ENCODE peak calls at places on chromosome 17, in four cellular contexts. B is epithelial cell of esophagus, O is gastrocnemius medialis, Q is RWPE1. I is an unnamed sample.

GRCh38 chr17:22128723-22129122 is 436.4 kb downstream of the KCNJ18 start:
- DNase-seq in B (no peak), O (no peak), Q (no peak), I (no peak)

GRCh38 chr17:29376667-29377268 is 13.4 kb upstream of the TAOK1 start:
- DNase-seq in B (peak), O (no peak), Q (peak), I (no peak)

GRCh38 chr17:75552847-75553552 is 27.5 kb downstream of the LLGL2 start:
- DNase-seq in B (no peak), O (no peak), Q (no peak), I (no peak)

GRCh38 chr17:20926532-20926931 is 116.3 kb downstream of the USP22 start:
- DNase-seq in B (no peak), O (no peak), Q (no peak), I (no peak)

GRCh38 chr17:80962356-80963329 is 29.0 kb upstream of the CHMP6 start:
- DNase-seq in B (no peak), O (no peak), Q (no peak), I (no peak)

GRCh38 chr17:46013502-46014165 is 14.6 kb downstream of the STH start:
- DNase-seq in B (peak), O (no peak), Q (no peak), I (no peak)

GRCh38 chr17:82648761-82649474 is 674 bp upstream of the WDR45B start:
- DNase-seq in B (no peak), O (peak), Q (peak), I (peak)

GRCh38 chr17:32206816-32207215 is 58.8 kb upstream of the RHBDL3 start:
- DNase-seq in B (no peak), O (no peak), Q (no peak), I (no peak)

GRCh38 chr17:6574689-6575595 is 18.6 kb upstream of the PITPNM3 start:
- DNase-seq in B (peak), O (no peak), Q (peak), I (peak)

GRCh38 chr17:65742433-65743312 is 181.2 kb upstream of the AXIN2 start:
- DNase-seq in B (peak), O (no peak), Q (peak), I (no peak)

GRCh38 chr17:74052993-74053744 is 150.3 kb upstream of the RPL38 start:
- DNase-seq in B (no peak), O (no peak), Q (no peak), I (no peak)

GRCh38 chr17:82107341-82107860 is 9.4 kb upstream of the FASN start:
- DNase-seq in B (peak), O (peak), Q (no peak), I (no peak)

GRCh38 chr17:76726766-76727718 is at the start of gene METTL23:
- DNase-seq in B (peak), O (peak), Q (peak), I (peak)

GRCh38 chr17:65544658-65545057 is 16.8 kb downstream of the AXIN2 start:
- DNase-seq in B (no peak), O (no peak), Q (no peak), I (no peak)

GRCh38 chr17:2370211-2370589 is 30.7 kb downstream of the MNT start:
- DNase-seq in B (no peak), O (no peak), Q (no peak), I (no peak)

GRCh38 chr17:40666366-40666765 is 1.4 kb upstream of the KRT222 start:
- DNase-seq in B (no peak), O (no peak), Q (no peak), I (no peak)

GRCh38 chr17:31807846-31808245 is 51.2 kb downstream of the COPRS start:
- DNase-seq in B (no peak), O (no peak), Q (no peak), I (no peak)

GRCh38 chr17:47726796-47727703 is 6.0 kb upstream of the TBX21 start:
- DNase-seq in B (no peak), O (no peak), Q (no peak), I (no peak)

GRCh38 chr17:73272906-73273218 is 11.2 kb upstream of the CPSF4L start:
- DNase-seq in B (no peak), O (no peak), Q (no peak), I (no peak)

GRCh38 chr17:44909681-44910144 is 5.6 kb downstream of the GFAP start:
- DNase-seq in B (peak), O (peak), Q (peak), I (no peak)

GRCh38 chr17:31508310-31509094 is 117.0 kb downstream of the RAB11FIP4 start:
- DNase-seq in B (no peak), O (no peak), Q (no peak), I (peak)

GRCh38 chr17:22145605-22146178 is 453.4 kb downstream of the KCNJ18 start:
- DNase-seq in B (no peak), O (no peak), Q (no peak), I (no peak)

GRCh38 chr17:67659028-67659427 is 58.7 kb upstream of the NOL11 start:
- DNase-seq in B (no peak), O (no peak), Q (no peak), I (no peak)

GRCh38 chr17:19316756-19317358 is 45.7 kb downstream of the B9D1 start:
- DNase-seq in B (no peak), O (no peak), Q (no peak), I (no peak)

GRCh38 chr17:47423406-47424295 is 99.9 kb downstream of the EFCAB13 start:
- DNase-seq in B (peak), O (no peak), Q (peak), I (peak)

GRCh38 chr17:57284984-57285646 is 28.8 kb downstream of the MSI2 start:
- DNase-seq in B (no peak), O (no peak), Q (no peak), I (peak)

GRCh38 chr17:83200231-83200699 is 120.9 kb downstream of the METRNL start:
- DNase-seq in B (no peak), O (peak), Q (no peak), I (peak)

GRCh38 chr17:29615048-29615385 is 7.7 kb downstream of the CORO6 start:
- DNase-seq in B (peak), O (peak), Q (no peak), I (peak)

GRCh38 chr17:69810326-69811035 is 264.5 kb upstream of the KCNJ16 start:
- DNase-seq in B (peak), O (no peak), Q (no peak), I (no peak)

GRCh38 chr17:8994319-8994718 is 27.0 kb upstream of the NTN1 start:
- DNase-seq in B (peak), O (no peak), Q (no peak), I (peak)

GRCh38 chr17:6361733-6362132 is 73.2 kb downstream of the AIPL1 start:
- DNase-seq in B (no peak), O (no peak), Q (peak), I (peak)

GRCh38 chr17:13513039-13513405 is 88.7 kb downstream of the HS3ST3A1 start:
- DNase-seq in B (no peak), O (no peak), Q (no peak), I (no peak)

GRCh38 chr17:40554646-40555295 is 10.5 kb downstream of the CCR7 start:
- DNase-seq in B (no peak), O (no peak), Q (no peak), I (peak)

GRCh38 chr17:67441052-67441738 is 64.1 kb downstream of the PITPNC1 start:
- DNase-seq in B (peak), O (no peak), Q (peak), I (peak)

GRCh38 chr17:82820278-82821251 is 19.3 kb downstream of the ZNF750 start:
- DNase-seq in B (no peak), O (no peak), Q (no peak), I (no peak)

GRCh38 chr17:12974319-12974661 is 43.5 kb downstream of the ELAC2 start:
- DNase-seq in B (no peak), O (no peak), Q (no peak), I (no peak)

GRCh38 chr17:4711671-4712111 is 1.3 kb downstream of the ARRB2 start:
- DNase-seq in B (no peak), O (peak), Q (no peak), I (no peak)

GRCh38 chr17:4708436-4708835 is 2.0 kb upstream of the ARRB2 start:
- DNase-seq in B (no peak), O (no peak), Q (no peak), I (no peak)

GRCh38 chr17:4710693-4711634 is 532 bp downstream of the ARRB2 start:
- DNase-seq in B (no peak), O (no peak), Q (no peak), I (no peak)

GRCh38 chr17:4712526-4712925 is 2.1 kb downstream of the ARRB2 start:
- DNase-seq in B (peak), O (no peak), Q (no peak), I (no peak)

GRCh38 chr17:4709794-4710692 is at the start of gene ARRB2:
- DNase-seq in B (peak), O (peak), Q (peak), I (peak)
- TF ChIP-seq CTCF in B (peak), O (peak), Q (peak), I (peak)

GRCh38 chr17:37699285-37699973 is 45.4 kb downstream of the HNF1B start:
- DNase-seq in B (no peak), O (no peak), Q (no peak), I (no peak)
- TF ChIP-seq CTCF in B (no peak), O (no peak), Q (no peak), I (no peak)

GRCh38 chr17:64354824-64355535 is 35.7 kb downstream of the PECAM1 start:
- DNase-seq in B (no peak), O (no peak), Q (no peak), I (no peak)

GRCh38 chr17:64357191-64357981 is 33.3 kb downstream of the PECAM1 start:
- DNase-seq in B (peak), O (peak), Q (peak), I (no peak)

GRCh38 chr17:64356304-64356686 is 34.4 kb downstream of the PECAM1 start:
- DNase-seq in B (no peak), O (no peak), Q (no peak), I (no peak)

GRCh38 chr17:64355536-64356303 is 34.9 kb downstream of the PECAM1 start:
- DNase-seq in B (no peak), O (peak), Q (no peak), I (no peak)

GRCh38 chr17:64354396-64354795 is 36.3 kb downstream of the PECAM1 start:
- DNase-seq in B (no peak), O (no peak), Q (no peak), I (no peak)
- TF ChIP-seq CTCF in B (no peak), O (no peak), Q (no peak), I (no peak)

GRCh38 chr17:33687831-33688230 is 394.7 kb upstream of the ASIC2 start:
- DNase-seq in B (no peak), O (no peak), Q (no peak), I (no peak)

GRCh38 chr17:33682622-33683021 is 389.5 kb upstream of the ASIC2 start:
- DNase-seq in B (no peak), O (no peak), Q (no peak), I (no peak)

GRCh38 chr17:33688771-33689170 is 395.7 kb upstream of the ASIC2 start:
- DNase-seq in B (no peak), O (no peak), Q (no peak), I (no peak)

GRCh38 chr17:33684714-33685113 is 391.6 kb upstream of the ASIC2 start:
- DNase-seq in B (no peak), O (no peak), Q (no peak), I (no peak)

DNA sequence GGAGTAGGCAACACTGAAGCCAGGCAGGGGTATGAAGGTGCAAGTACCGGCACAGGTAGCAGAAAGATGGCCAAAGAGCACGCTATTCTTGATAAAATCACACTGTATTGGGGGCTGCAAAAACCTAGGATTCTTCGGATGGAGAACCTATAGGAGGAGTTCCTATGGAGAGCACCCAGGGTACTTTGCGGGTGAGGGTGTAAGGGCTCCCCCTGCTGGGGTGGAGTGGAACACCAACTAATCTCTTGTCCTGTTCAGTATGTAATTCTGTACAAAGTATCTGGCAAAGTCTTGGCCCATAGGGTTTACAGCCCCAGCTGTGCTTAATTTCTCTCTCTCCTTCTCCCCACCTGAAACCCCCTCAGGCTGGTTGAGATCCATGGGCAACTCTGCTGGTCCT is 393.1 kb upstream of the ASIC2 start:
- DNase-seq in B (no peak), O (no peak), Q (peak), I (peak)
- TF ChIP-seq CTCF in B (peak), O (no peak), Q (no peak), I (peak)

GRCh38 chr17:59490259-59490658 is 75.2 kb upstream of the DHX40 start:
- DNase-seq in B (no peak), O (peak), Q (no peak), I (no peak)

GRCh38 chr17:59494757-59495368 is 70.5 kb upstream of the DHX40 start:
- DNase-seq in B (no peak), O (no peak), Q (no peak), I (no peak)

GRCh38 chr17:59491353-59492090 is 73.9 kb upstream of the DHX40 start:
- DNase-seq in B (no peak), O (no peak), Q (no peak), I (no peak)

GRCh38 chr17:59493867-59494266 is 71.5 kb upstream of the DHX40 start:
- DNase-seq in B (no peak), O (no peak), Q (no peak), I (no peak)

GRCh38 chr17:59492091-59492451 is 73.3 kb upstream of the DHX40 start:
- DNase-seq in B (peak), O (no peak), Q (no peak), I (no peak)
- TF ChIP-seq CTCF in B (no peak), O (no peak), Q (no peak), I (no peak)

DNA sequence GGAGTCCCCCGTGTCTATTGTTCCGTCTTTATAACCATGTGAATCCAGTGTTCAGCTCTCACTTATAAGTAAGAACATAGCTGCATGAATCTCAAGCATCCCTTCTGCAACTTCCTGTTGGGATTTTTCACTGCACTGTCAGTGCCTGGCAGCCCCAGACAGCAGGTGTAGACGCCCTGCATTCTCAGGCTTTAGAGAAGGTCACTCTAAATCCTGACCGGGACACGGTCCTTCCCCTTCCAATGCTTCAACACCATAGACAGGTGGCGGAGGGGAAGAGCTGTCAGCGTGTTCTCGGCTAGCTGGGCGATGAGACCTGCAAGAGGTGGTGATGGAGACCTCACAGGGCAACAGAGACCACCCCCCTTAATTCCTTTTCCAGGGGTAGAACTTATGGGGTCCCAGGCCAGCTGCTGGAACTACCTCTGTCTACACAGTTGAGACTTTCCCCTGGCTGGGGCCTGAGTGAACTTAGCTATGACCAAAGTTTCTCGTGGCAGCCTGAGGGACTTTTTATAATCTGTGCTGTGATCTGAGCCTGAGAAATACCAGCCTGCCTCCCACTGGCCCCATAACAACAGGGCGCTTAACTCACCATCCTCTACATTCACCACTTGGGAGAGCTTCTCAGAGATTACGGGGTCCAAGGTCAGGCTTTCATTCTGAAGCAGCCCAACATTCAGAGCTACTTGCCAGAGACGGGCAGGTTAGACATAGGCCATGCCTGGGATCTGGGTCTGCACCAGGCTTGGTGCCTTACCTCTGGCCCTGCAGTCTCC is 143.2 kb upstream of the TNRC6C start:
- DNase-seq in B (no peak), O (peak), Q (no peak), I (no peak)
- TF ChIP-seq CTCF in B (no peak), O (no peak), Q (no peak), I (no peak)

DNA sequence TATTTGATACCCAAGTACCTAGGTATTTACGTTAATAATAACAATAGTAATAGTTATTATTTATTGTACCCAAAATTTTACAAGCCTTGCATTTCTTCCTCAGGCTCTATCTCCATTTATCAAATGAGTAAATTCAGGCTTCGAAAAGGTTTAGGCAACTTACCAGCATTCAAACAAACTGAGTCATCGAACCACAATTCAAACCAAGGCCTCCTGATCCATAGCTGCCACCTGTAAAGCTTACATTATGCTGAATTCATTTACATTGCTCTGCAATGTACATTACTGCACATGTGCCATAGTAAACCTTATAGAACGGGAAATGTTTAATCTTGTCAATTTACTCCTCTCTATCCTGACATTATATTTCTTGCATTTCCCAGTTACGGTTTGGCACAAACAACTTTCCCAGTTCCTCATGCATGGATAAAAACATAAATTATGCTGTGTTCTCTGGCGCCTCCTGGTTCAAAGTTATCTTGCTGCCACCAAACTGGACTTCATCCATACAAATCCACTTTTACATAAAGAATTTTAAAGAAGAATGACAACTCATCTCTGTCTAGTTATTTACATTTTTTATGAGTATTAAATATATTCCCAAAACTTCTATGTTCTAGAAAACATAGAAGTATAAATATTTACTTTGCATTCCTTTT is 360.6 kb upstream of the SOX9 start:
- DNase-seq in B (peak), O (no peak), Q (peak), I (no peak)
- TF ChIP-seq CTCF in B (peak), O (no peak), Q (no peak), I (no peak)

DNA sequence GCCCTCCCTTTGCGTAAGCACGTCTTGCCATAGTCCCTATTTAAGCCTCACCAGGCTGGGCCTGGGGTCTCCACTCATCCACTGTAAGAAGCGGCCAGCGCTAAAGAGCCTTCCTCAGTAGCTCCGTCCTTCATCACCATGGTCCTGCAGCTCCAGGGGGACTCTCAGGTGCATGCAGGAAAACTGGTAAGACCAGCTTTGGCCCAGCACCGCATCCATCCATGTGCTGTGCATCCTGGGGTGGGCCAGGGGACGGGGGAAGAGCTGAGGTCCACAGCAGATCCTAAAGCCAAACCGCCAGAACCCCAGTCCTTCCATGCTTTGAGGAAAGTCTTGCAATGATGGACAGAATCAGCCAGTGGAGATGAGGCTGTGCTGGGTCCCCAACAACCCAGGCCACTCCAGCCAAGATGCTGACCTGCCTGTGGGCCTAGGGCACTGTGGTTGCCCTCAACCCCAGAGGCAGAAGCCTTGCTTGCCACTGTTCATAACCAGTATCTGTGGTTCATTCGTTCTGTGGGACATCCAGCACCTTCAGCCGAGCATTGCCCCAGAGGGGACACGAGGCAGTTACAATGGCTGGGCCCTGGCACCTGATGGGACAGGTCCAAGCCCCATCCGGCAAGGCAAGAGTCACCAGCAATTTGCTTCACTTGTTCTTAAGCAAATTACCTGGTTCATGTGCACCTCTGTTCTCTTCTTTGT is 44.4 kb downstream of the RBFOX3 start:
- DNase-seq in B (no peak), O (no peak), Q (no peak), I (no peak)
- TF ChIP-seq CTCF in B (no peak), O (no peak), Q (no peak), I (no peak)

I was measured in GM13976.